ENCODE peak calls at places on chromosomes 3 and 15, in ten cellular contexts. S, Q, I, F, E, B, D, Z, P and M are unnamed samples.

GRCh38 chr3:143783856-143784370 is 64.4 kb downstream of the SLC9A9 start:
- DNase-seq in S (no peak), Q (no peak), I (no peak), F (no peak), E (no peak), B (no peak), D (no peak), Z (no peak), P (no peak), M (no peak)

GRCh38 chr3:43394071-43394501 is 107.7 kb downstream of the SNRK start:
- DNase-seq in S (no peak), Q (no peak), I (no peak), F (no peak), E (peak), B (peak), D (peak), Z (no peak), P (no peak), M (no peak)

GRCh38 chr3:186002884-186003472 is 65.2 kb upstream of the TRA2B start:
- DNase-seq in S (no peak), Q (no peak), I (no peak), F (no peak), E (peak), B (no peak), D (peak), Z (no peak), P (peak), M (peak)

GRCh38 chr3:143822374-143822773 is 25.9 kb downstream of the SLC9A9 start:
- DNase-seq in S (no peak), Q (no peak), I (no peak), F (no peak), E (no peak), B (no peak), D (no peak), Z (no peak), P (no peak), M (no peak)

GRCh38 chr3:120425877-120426276 is 24.9 kb downstream of the FSTL1 start:
- DNase-seq in S (no peak), Q (no peak), I (no peak), F (no peak), E (no peak), B (no peak), D (peak), Z (no peak), P (no peak), M (no peak)

GRCh38 chr3:129947916-129948315 is 26.6 kb upstream of the TRH start:
- DNase-seq in S (no peak), Q (no peak), I (no peak), F (no peak), E (no peak), B (no peak), D (no peak), Z (no peak), P (no peak), M (no peak)

GRCh38 chr3:156509209-156510174 is 45.4 kb downstream of the SSR3 start:
- DNase-seq in S (no peak), Q (no peak), I (no peak), F (no peak), E (peak), B (no peak), D (peak), Z (no peak), P (peak), M (peak)

GRCh38 chr15:46416544-46416943 is 781.7 kb downstream of the SQOR start:
- DNase-seq in S (no peak), Q (no peak), I (no peak), F (no peak), E (no peak), B (no peak), D (no peak), Z (no peak), P (no peak), M (no peak)

GRCh38 chr3:160635213-160635612 is 41.7 kb upstream of the ARL14 start:
- DNase-seq in S (no peak), Q (no peak), I (no peak), F (no peak), E (no peak), B (no peak), D (no peak), Z (no peak), P (no peak), M (no peak)